ENCODE peak calls at places on chromosomes 6 and 20, in seven cellular contexts. H, Y, N, E, F, Z and K are unnamed samples.

GRCh38 chr6:155388546-155388945 is 67.1 kb downstream of the NOX3 start:
- DNase-seq in H (no peak), Y (no peak), N (peak; percentile 64), E (no peak), F (no peak), Z (no peak), K (no peak)

GRCh38 chr20:47925603-47926002 is 140.3 kb upstream of the SULF2 start:
- DNase-seq in H (no peak), Y (no peak), N (no peak), E (no peak), F (no peak), Z (no peak), K (no peak)

GRCh38 chr6:91613481-91613880 is 1026.6 kb upstream of the MAP3K7 start:
- DNase-seq in H (no peak), Y (no peak), N (no peak), E (no peak), F (no peak), Z (no peak), K (no peak)

GRCh38 chr6:43401730-43402129 is 25.6 kb upstream of the ABCC10 start:
- DNase-seq in H (no peak), Y (no peak), N (no peak), E (no peak), F (no peak), Z (no peak), K (no peak)

GRCh38 chr20:57693002-57693582 is 16.7 kb downstream of the PMEPA1 start:
- DNase-seq in H (no peak), Y (no peak), N (no peak), E (peak; percentile 85), F (no peak), Z (no peak), K (peak; percentile 66)

GRCh38 chr20:41889125-41889870 is 271.1 kb upstream of the CHD6 start:
- DNase-seq in H (no peak), Y (no peak), N (no peak), E (no peak), F (no peak), Z (no peak), K (no peak)

GRCh38 chr6:55108469-55109130 is 65.7 kb upstream of the HCRTR2 start:
- DNase-seq in H (no peak), Y (no peak), N (no peak), E (no peak), F (no peak), Z (no peak), K (no peak)

GRCh38 chr20:51600950-51601349 is 58.4 kb upstream of the NFATC2 start:
- DNase-seq in H (no peak), Y (no peak), N (no peak), E (no peak), F (no peak), Z (no peak), K (no peak)

GRCh38 chr6:32290886-32291450 is 67.1 kb upstream of the NOTCH4 start:
- DNase-seq in H (no peak), Y (no peak), N (no peak), E (no peak), F (no peak), Z (no peak), K (no peak)

GRCh38 chr20:51012357-51012756 is 10.6 kb downstream of the KCNG1 start:
- DNase-seq in H (no peak), Y (no peak), N (no peak), E (no peak), F (no peak), Z (no peak), K (no peak)

GRCh38 chr20:25676164-25676809 is 20.4 kb downstream of the ZNF337 start:
- DNase-seq in H (no peak), Y (no peak), N (no peak), E (peak; percentile 81), F (no peak), Z (peak; percentile 77), K (no peak)